ENCODE peak calls at places on chromosome 16, in eight cellular contexts. One of them, this sample, is unnamed.

GRCh38 chr16:969508-970378 is 1.0 kb downstream of the LMF1 start:
- DNase-seq in IMR-90: peak
- DNase-seq in Peyer's patch: no peak
- DNase-seq in uterus: no peak
- DNase-seq in HCT116: no peak
- DNase-seq in transverse colon: peak
- DNase-seq in sigmoid colon: no peak
- DNase-seq in ovary: peak
- DNase-seq in this sample: no peak

GRCh38 chr16:51119576-51120288 is 31.3 kb downstream of the SALL1 start:
- DNase-seq in Peyer's patch: no peak
- DNase-seq in HCT116: no peak
- DNase-seq in sigmoid colon: no peak
- DNase-seq in ovary: no peak
- DNase-seq in transverse colon: no peak
- DNase-seq in IMR-90: peak
- DNase-seq in uterus: peak
- DNase-seq in this sample: no peak

GRCh38 chr16:26645629-26646028 is 421.1 kb upstream of the C16orf82 start:
- DNase-seq in ovary: no peak
- DNase-seq in Peyer's patch: no peak
- DNase-seq in HCT116: no peak
- DNase-seq in uterus: no peak
- DNase-seq in IMR-90: no peak
- DNase-seq in sigmoid colon: no peak
- DNase-seq in transverse colon: no peak
- DNase-seq in this sample: peak

GRCh38 chr16:84957792-84958191 is 53.5 kb downstream of the ZDHHC7 start:
- DNase-seq in Peyer's patch: no peak
- DNase-seq in IMR-90: no peak
- DNase-seq in transverse colon: no peak
- DNase-seq in sigmoid colon: no peak
- DNase-seq in HCT116: no peak
- DNase-seq in ovary: no peak
- DNase-seq in uterus: no peak
- DNase-seq in this sample: no peak

GRCh38 chr16:84042879-84043485 is 387 bp upstream of the SLC38A8 start:
- DNase-seq in Peyer's patch: peak
- DNase-seq in uterus: no peak
- DNase-seq in ovary: no peak
- DNase-seq in HCT116: no peak
- DNase-seq in transverse colon: no peak
- DNase-seq in IMR-90: no peak
- DNase-seq in sigmoid colon: no peak
- DNase-seq in this sample: no peak

GRCh38 chr16:1424028-1424427 is 3.5 kb upstream of the UQCC4 start:
- DNase-seq in IMR-90: no peak
- DNase-seq in sigmoid colon: no peak
- DNase-seq in HCT116: no peak
- DNase-seq in ovary: no peak
- DNase-seq in transverse colon: no peak
- DNase-seq in Peyer's patch: no peak
- DNase-seq in uterus: no peak
- DNase-seq in this sample: no peak

GRCh38 chr16:84237994-84238750 is 1.6 kb downstream of the KCNG4 start:
- DNase-seq in HCT116: no peak
- DNase-seq in transverse colon: no peak
- DNase-seq in Peyer's patch: no peak
- DNase-seq in ovary: no peak
- DNase-seq in sigmoid colon: no peak
- DNase-seq in uterus: no peak
- DNase-seq in IMR-90: no peak
- DNase-seq in this sample: no peak

GRCh38 chr16:8725513-8726178 is 51.2 kb downstream of the ABAT start:
- DNase-seq in uterus: no peak
- DNase-seq in IMR-90: no peak
- DNase-seq in sigmoid colon: peak
- DNase-seq in HCT116: no peak
- DNase-seq in Peyer's patch: no peak
- DNase-seq in ovary: no peak
- DNase-seq in transverse colon: no peak
- DNase-seq in this sample: no peak

GRCh38 chr16:12573730-12574383 is 229.8 kb downstream of the CPPED1 start:
- DNase-seq in transverse colon: peak
- DNase-seq in HCT116: peak
- DNase-seq in IMR-90: no peak
- DNase-seq in ovary: no peak
- DNase-seq in sigmoid colon: peak
- DNase-seq in uterus: no peak
- DNase-seq in Peyer's patch: peak
- DNase-seq in this sample: peak

GRCh38 chr16:66832190-66832589 is 1.4 kb upstream of the NAE1 start:
- DNase-seq in transverse colon: peak
- DNase-seq in HCT116: no peak
- DNase-seq in IMR-90: no peak
- DNase-seq in ovary: no peak
- DNase-seq in uterus: no peak
- DNase-seq in Peyer's patch: no peak
- DNase-seq in sigmoid colon: no peak
- DNase-seq in this sample: no peak

GRCh38 chr16:85425061-85425662 is 188.0 kb upstream of the GSE1 start:
- DNase-seq in IMR-90: no peak
- DNase-seq in Peyer's patch: no peak
- DNase-seq in transverse colon: no peak
- DNase-seq in sigmoid colon: peak
- DNase-seq in HCT116: no peak
- DNase-seq in ovary: peak
- DNase-seq in uterus: peak
- DNase-seq in this sample: no peak

GRCh38 chr16:27253526-27253930 is 15.0 kb downstream of the NSMCE1 start:
- DNase-seq in uterus: no peak
- DNase-seq in ovary: no peak
- DNase-seq in sigmoid colon: no peak
- DNase-seq in HCT116: peak
- DNase-seq in transverse colon: no peak
- DNase-seq in IMR-90: peak
- DNase-seq in Peyer's patch: no peak
- DNase-seq in this sample: peak

GRCh38 chr16:73232555-73233422 is 184.9 kb upstream of the ZFHX3 start:
- DNase-seq in IMR-90: peak
- DNase-seq in transverse colon: peak
- DNase-seq in ovary: peak
- DNase-seq in uterus: peak
- DNase-seq in sigmoid colon: peak
- DNase-seq in HCT116: peak
- DNase-seq in Peyer's patch: no peak
- DNase-seq in this sample: no peak

GRCh38 chr16:2019500-2019899 is at the start of gene NPW:
- DNase-seq in ovary: no peak
- DNase-seq in sigmoid colon: no peak
- DNase-seq in Peyer's patch: no peak
- DNase-seq in transverse colon: no peak
- DNase-seq in uterus: no peak
- DNase-seq in IMR-90: no peak
- DNase-seq in HCT116: no peak
- DNase-seq in this sample: no peak

GRCh38 chr16:57893559-57894389 is 77.2 kb downstream of the CNGB1 start:
- DNase-seq in transverse colon: no peak
- DNase-seq in Peyer's patch: no peak
- DNase-seq in ovary: no peak
- DNase-seq in HCT116: no peak
- DNase-seq in IMR-90: peak
- DNase-seq in uterus: no peak
- DNase-seq in sigmoid colon: no peak
- DNase-seq in this sample: peak

GRCh38 chr16:88977028-88977844 is at the start of gene CBFA2T3:
- DNase-seq in sigmoid colon: peak
- DNase-seq in Peyer's patch: peak
- DNase-seq in ovary: peak
- DNase-seq in transverse colon: peak
- DNase-seq in IMR-90: no peak
- DNase-seq in HCT116: no peak
- DNase-seq in uterus: peak
- DNase-seq in this sample: no peak

GRCh38 chr16:88974641-88975215 is 2.3 kb downstream of the CBFA2T3 start:
- DNase-seq in IMR-90: no peak
- DNase-seq in uterus: no peak
- DNase-seq in transverse colon: no peak
- DNase-seq in sigmoid colon: no peak
- DNase-seq in HCT116: no peak
- DNase-seq in ovary: no peak
- DNase-seq in Peyer's patch: no peak
- DNase-seq in this sample: no peak

GRCh38 chr16:88974080-88974479 is 2.9 kb downstream of the CBFA2T3 start:
- DNase-seq in ovary: no peak
- DNase-seq in sigmoid colon: no peak
- DNase-seq in uterus: no peak
- DNase-seq in Peyer's patch: no peak
- DNase-seq in HCT116: no peak
- DNase-seq in transverse colon: no peak
- DNase-seq in IMR-90: no peak
- DNase-seq in this sample: no peak

GRCh38 chr16:88976359-88977027 is 514 bp downstream of the CBFA2T3 start:
- DNase-seq in uterus: no peak
- DNase-seq in sigmoid colon: no peak
- DNase-seq in ovary: no peak
- DNase-seq in HCT116: no peak
- DNase-seq in transverse colon: no peak
- DNase-seq in IMR-90: no peak
- DNase-seq in Peyer's patch: no peak
- DNase-seq in this sample: no peak

GRCh38 chr16:88975511-88976061 is 1.4 kb downstream of the CBFA2T3 start:
- DNase-seq in IMR-90: no peak
- DNase-seq in sigmoid colon: no peak
- DNase-seq in Peyer's patch: no peak
- DNase-seq in ovary: no peak
- DNase-seq in transverse colon: no peak
- DNase-seq in HCT116: no peak
- DNase-seq in uterus: no peak
- DNase-seq in this sample: peak
- TF ChIP-seq POLR2A in IMR-90: no peak
- TF ChIP-seq POLR2A in sigmoid colon: no peak
- TF ChIP-seq POLR2A in Peyer's patch: no peak
- TF ChIP-seq POLR2A in ovary: no peak
- TF ChIP-seq POLR2A in transverse colon: no peak
- TF ChIP-seq POLR2A in HCT116: no peak
- TF ChIP-seq POLR2A in uterus: no peak
- TF ChIP-seq POLR2A in this sample: no peak

GRCh38 chr16:70523013-70523620 is at the start of gene COG4:
- DNase-seq in uterus: peak
- DNase-seq in ovary: peak
- DNase-seq in Peyer's patch: peak
- DNase-seq in transverse colon: peak
- DNase-seq in sigmoid colon: peak
- DNase-seq in IMR-90: peak
- DNase-seq in HCT116: peak
- DNase-seq in this sample: peak
- TF ChIP-seq POLR2A in uterus: no peak
- TF ChIP-seq POLR2A in ovary: no peak
- TF ChIP-seq POLR2A in Peyer's patch: peak
- TF ChIP-seq POLR2A in transverse colon: no peak
- TF ChIP-seq POLR2A in sigmoid colon: no peak
- TF ChIP-seq POLR2A in IMR-90: no peak
- TF ChIP-seq POLR2A in HCT116: peak
- TF ChIP-seq POLR2A in this sample: peak

GRCh38 chr16:74984670-74985411 is at the start of gene WDR59:
- DNase-seq in ovary: peak
- DNase-seq in sigmoid colon: peak
- DNase-seq in IMR-90: peak
- DNase-seq in uterus: peak
- DNase-seq in transverse colon: peak
- DNase-seq in Peyer's patch: peak
- DNase-seq in HCT116: peak
- DNase-seq in this sample: peak
- TF ChIP-seq POLR2A in ovary: peak
- TF ChIP-seq POLR2A in sigmoid colon: peak
- TF ChIP-seq POLR2A in IMR-90: peak
- TF ChIP-seq POLR2A in uterus: peak
- TF ChIP-seq POLR2A in transverse colon: peak
- TF ChIP-seq POLR2A in Peyer's patch: peak
- TF ChIP-seq POLR2A in HCT116: no peak
- TF ChIP-seq POLR2A in this sample: peak

DNA sequence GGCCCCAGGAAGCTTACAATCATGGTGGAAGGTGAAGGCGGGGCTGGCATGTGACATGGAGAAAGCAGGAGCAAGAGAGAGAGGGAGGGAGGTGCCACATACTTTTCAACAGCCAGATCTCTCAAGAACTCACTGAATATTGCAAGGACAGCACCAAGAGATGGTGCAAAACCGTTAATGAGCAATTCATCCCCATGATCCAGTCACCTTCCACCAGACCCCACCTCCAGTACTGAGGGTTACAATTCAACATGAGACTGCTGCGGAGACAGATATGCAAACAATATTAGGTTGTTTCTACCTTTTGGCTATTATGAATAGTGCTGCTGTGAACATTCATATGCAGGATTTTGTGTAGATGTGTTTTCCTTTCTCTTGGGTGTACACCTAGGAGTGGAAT is 28.7 kb downstream of the PLCG2 start:
- DNase-seq in HCT116: no peak
- DNase-seq in transverse colon: no peak
- DNase-seq in sigmoid colon: no peak
- DNase-seq in ovary: no peak
- DNase-seq in IMR-90: no peak
- DNase-seq in uterus: no peak
- DNase-seq in Peyer's patch: no peak
- DNase-seq in this sample: no peak
- TF ChIP-seq POLR2A in HCT116: no peak
- TF ChIP-seq POLR2A in transverse colon: no peak
- TF ChIP-seq POLR2A in sigmoid colon: no peak
- TF ChIP-seq POLR2A in ovary: no peak
- TF ChIP-seq POLR2A in IMR-90: no peak
- TF ChIP-seq POLR2A in uterus: no peak
- TF ChIP-seq POLR2A in Peyer's patch: no peak
- TF ChIP-seq POLR2A in this sample: no peak

DNA sequence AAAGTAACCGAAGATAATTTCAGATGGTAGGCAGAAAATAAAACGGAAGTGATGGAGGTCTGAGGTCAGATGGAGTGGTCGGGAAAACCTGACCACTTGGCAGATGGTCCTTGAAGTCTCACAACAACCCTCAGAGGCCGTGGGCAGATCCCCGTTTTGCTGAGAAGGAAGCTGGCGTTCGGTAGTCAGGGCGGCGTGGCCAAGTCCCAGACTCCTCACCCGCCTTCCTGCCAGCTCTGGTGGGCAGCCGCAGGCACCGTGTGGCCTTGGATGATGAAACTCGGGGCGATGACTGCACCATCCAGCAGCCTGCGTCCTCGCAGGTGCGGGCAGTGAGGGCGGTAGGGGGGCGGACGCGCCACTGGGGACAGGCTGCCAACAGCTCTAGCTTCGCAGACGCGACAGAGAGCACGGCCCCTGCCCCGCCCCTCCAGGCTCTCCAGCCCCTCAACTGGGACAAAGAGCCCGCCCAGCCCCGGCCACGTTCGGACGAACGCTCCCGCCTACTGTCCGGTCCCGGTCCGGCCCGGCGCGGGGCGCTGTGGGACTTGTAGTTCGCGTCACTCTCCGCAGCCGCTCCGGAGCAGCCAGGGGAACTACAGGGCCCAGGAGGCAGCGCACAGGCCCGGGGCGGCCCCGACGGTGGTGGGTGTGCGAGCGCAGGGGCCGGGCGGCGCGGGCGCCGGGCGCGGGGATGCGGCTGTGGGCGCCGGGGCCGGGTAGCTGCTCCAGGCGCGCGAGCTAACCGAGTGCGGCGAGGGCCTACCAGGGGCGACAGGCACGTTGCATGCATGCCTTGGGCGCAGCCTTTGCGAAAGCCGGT is at the start of gene GPT2:
- DNase-seq in transverse colon: peak
- DNase-seq in ovary: peak
- DNase-seq in sigmoid colon: peak
- DNase-seq in Peyer's patch: peak
- DNase-seq in HCT116: peak
- DNase-seq in IMR-90: peak
- DNase-seq in uterus: peak
- DNase-seq in this sample: peak
- TF ChIP-seq POLR2A in transverse colon: peak
- TF ChIP-seq POLR2A in ovary: no peak
- TF ChIP-seq POLR2A in sigmoid colon: no peak
- TF ChIP-seq POLR2A in Peyer's patch: peak
- TF ChIP-seq POLR2A in HCT116: peak
- TF ChIP-seq POLR2A in IMR-90: peak
- TF ChIP-seq POLR2A in uterus: peak
- TF ChIP-seq POLR2A in this sample: peak